ENCODE peak calls at places on chromosomes 1 and 21, in nine cellular contexts. One of them, this sample, is unnamed.

GRCh38 chr1:26126321-26127084 is 14.9 kb downstream of the PDIK1L start:
- DNase-seq in left ventricle myocardium inferior: no peak
- DNase-seq in astrocyte of the spinal cord: peak
- DNase-seq in BE2C: no peak
- DNase-seq in endothelial cell: no peak
- DNase-seq in NB4: peak
- DNase-seq in uterus: no peak
- DNase-seq in neural crest cell: no peak
- DNase-seq in GM10248: peak
- DNase-seq in this sample: no peak

GRCh38 chr1:77655431-77655974 is 27.0 kb downstream of the ZZZ3 start:
- DNase-seq in NB4: no peak
- DNase-seq in endothelial cell: no peak
- DNase-seq in GM10248: no peak
- DNase-seq in uterus: no peak
- DNase-seq in astrocyte of the spinal cord: no peak
- DNase-seq in neural crest cell: no peak
- DNase-seq in BE2C: peak
- DNase-seq in left ventricle myocardium inferior: no peak
- DNase-seq in this sample: peak

GRCh38 chr1:53016705-53017104 is 45.3 kb upstream of the PODN start:
- DNase-seq in neural crest cell: no peak
- DNase-seq in GM10248: no peak
- DNase-seq in NB4: no peak
- DNase-seq in uterus: no peak
- DNase-seq in astrocyte of the spinal cord: no peak
- DNase-seq in left ventricle myocardium inferior: no peak
- DNase-seq in endothelial cell: no peak
- DNase-seq in BE2C: no peak
- DNase-seq in this sample: no peak

GRCh38 chr1:231049121-231049979 is 9.3 kb upstream of the FAM89A start:
- DNase-seq in neural crest cell: no peak
- DNase-seq in GM10248: no peak
- DNase-seq in BE2C: no peak
- DNase-seq in astrocyte of the spinal cord: no peak
- DNase-seq in endothelial cell: no peak
- DNase-seq in left ventricle myocardium inferior: no peak
- DNase-seq in uterus: no peak
- DNase-seq in NB4: peak
- DNase-seq in this sample: no peak

GRCh38 chr1:160362168-160362941 is 4.5 kb upstream of the NHLH1 start:
- DNase-seq in left ventricle myocardium inferior: no peak
- DNase-seq in astrocyte of the spinal cord: no peak
- DNase-seq in GM10248: no peak
- DNase-seq in neural crest cell: no peak
- DNase-seq in uterus: no peak
- DNase-seq in NB4: peak
- DNase-seq in BE2C: no peak
- DNase-seq in endothelial cell: no peak
- DNase-seq in this sample: no peak

GRCh38 chr1:221310180-221310579 is 430.9 kb downstream of the HLX start:
- DNase-seq in BE2C: no peak
- DNase-seq in GM10248: no peak
- DNase-seq in astrocyte of the spinal cord: no peak
- DNase-seq in NB4: no peak
- DNase-seq in left ventricle myocardium inferior: no peak
- DNase-seq in uterus: no peak
- DNase-seq in endothelial cell: no peak
- DNase-seq in neural crest cell: no peak
- DNase-seq in this sample: no peak

GRCh38 chr1:16903458-16903796 is 7.6 kb downstream of the RNU1-2 start:
- DNase-seq in astrocyte of the spinal cord: no peak
- DNase-seq in uterus: no peak
- DNase-seq in neural crest cell: no peak
- DNase-seq in GM10248: no peak
- DNase-seq in BE2C: no peak
- DNase-seq in left ventricle myocardium inferior: no peak
- DNase-seq in endothelial cell: no peak
- DNase-seq in NB4: no peak
- DNase-seq in this sample: no peak

GRCh38 chr21:34545079-34545884 is 33.3 kb upstream of the KCNE1 start:
- DNase-seq in astrocyte of the spinal cord: peak
- DNase-seq in neural crest cell: peak
- DNase-seq in left ventricle myocardium inferior: no peak
- DNase-seq in uterus: no peak
- DNase-seq in BE2C: no peak
- DNase-seq in endothelial cell: no peak
- DNase-seq in GM10248: peak
- DNase-seq in NB4: peak
- DNase-seq in this sample: no peak

GRCh38 chr1:236522937-236523703 is 662 bp upstream of the LGALS8 start:
- DNase-seq in astrocyte of the spinal cord: no peak
- DNase-seq in uterus: peak
- DNase-seq in NB4: no peak
- DNase-seq in BE2C: no peak
- DNase-seq in left ventricle myocardium inferior: peak
- DNase-seq in GM10248: no peak
- DNase-seq in neural crest cell: no peak
- DNase-seq in endothelial cell: no peak
- DNase-seq in this sample: peak

GRCh38 chr1:109306832-109307362 is at the start of gene MYBPHL:
- DNase-seq in neural crest cell: no peak
- DNase-seq in BE2C: no peak
- DNase-seq in endothelial cell: no peak
- DNase-seq in uterus: no peak
- DNase-seq in left ventricle myocardium inferior: no peak
- DNase-seq in GM10248: no peak
- DNase-seq in NB4: peak
- DNase-seq in astrocyte of the spinal cord: no peak
- DNase-seq in this sample: no peak

GRCh38 chr21:36134820-36135390 is at the start of gene CBR3:
- DNase-seq in GM10248: peak
- DNase-seq in astrocyte of the spinal cord: peak
- DNase-seq in endothelial cell: no peak
- DNase-seq in neural crest cell: peak
- DNase-seq in BE2C: peak
- DNase-seq in left ventricle myocardium inferior: peak
- DNase-seq in uterus: peak
- DNase-seq in NB4: peak
- DNase-seq in this sample: peak

GRCh38 chr1:170670751-170671628 is 7.1 kb downstream of the PRRX1 start:
- DNase-seq in endothelial cell: peak
- DNase-seq in BE2C: peak
- DNase-seq in astrocyte of the spinal cord: peak
- DNase-seq in GM10248: no peak
- DNase-seq in NB4: no peak
- DNase-seq in left ventricle myocardium inferior: peak
- DNase-seq in uterus: peak
- DNase-seq in neural crest cell: peak
- DNase-seq in this sample: peak

GRCh38 chr1:65068202-65069011 is 79.6 kb upstream of the AK4 start:
- DNase-seq in BE2C: no peak
- DNase-seq in uterus: no peak
- DNase-seq in NB4: no peak
- DNase-seq in astrocyte of the spinal cord: peak
- DNase-seq in endothelial cell: no peak
- DNase-seq in left ventricle myocardium inferior: no peak
- DNase-seq in GM10248: no peak
- DNase-seq in neural crest cell: no peak
- DNase-seq in this sample: no peak

GRCh38 chr1:3890389-3891328 is 9.4 kb downstream of the C1orf174 start:
- DNase-seq in left ventricle myocardium inferior: no peak
- DNase-seq in uterus: no peak
- DNase-seq in astrocyte of the spinal cord: no peak
- DNase-seq in BE2C: no peak
- DNase-seq in endothelial cell: no peak
- DNase-seq in GM10248: peak
- DNase-seq in neural crest cell: no peak
- DNase-seq in NB4: no peak
- DNase-seq in this sample: no peak

GRCh38 chr1:243596441-243597183 is 253.4 kb downstream of the AKT3 start:
- DNase-seq in neural crest cell: no peak
- DNase-seq in astrocyte of the spinal cord: peak
- DNase-seq in endothelial cell: no peak
- DNase-seq in NB4: peak
- DNase-seq in GM10248: peak
- DNase-seq in uterus: no peak
- DNase-seq in BE2C: no peak
- DNase-seq in left ventricle myocardium inferior: no peak
- DNase-seq in this sample: no peak

GRCh38 chr1:174968750-174969244 is 30.9 kb upstream of the CACYBP start:
- DNase-seq in GM10248: peak
- DNase-seq in astrocyte of the spinal cord: peak
- DNase-seq in endothelial cell: no peak
- DNase-seq in left ventricle myocardium inferior: no peak
- DNase-seq in NB4: peak
- DNase-seq in uterus: no peak
- DNase-seq in BE2C: no peak
- DNase-seq in neural crest cell: no peak
- DNase-seq in this sample: no peak

GRCh38 chr1:68346192-68346808 is 103.5 kb downstream of the RPE65 start:
- DNase-seq in NB4: peak
- DNase-seq in GM10248: no peak
- DNase-seq in BE2C: no peak
- DNase-seq in uterus: no peak
- DNase-seq in left ventricle myocardium inferior: no peak
- DNase-seq in astrocyte of the spinal cord: peak
- DNase-seq in neural crest cell: no peak
- DNase-seq in endothelial cell: no peak
- DNase-seq in this sample: no peak

GRCh38 chr1:35316264-35316663 is 47.8 kb downstream of the ZMYM4 start:
- DNase-seq in neural crest cell: no peak
- DNase-seq in left ventricle myocardium inferior: no peak
- DNase-seq in astrocyte of the spinal cord: no peak
- DNase-seq in uterus: no peak
- DNase-seq in endothelial cell: no peak
- DNase-seq in NB4: no peak
- DNase-seq in BE2C: no peak
- DNase-seq in GM10248: no peak
- DNase-seq in this sample: no peak

GRCh38 chr1:210239295-210240155 is 6.9 kb downstream of the SERTAD4 start:
- DNase-seq in BE2C: peak
- DNase-seq in endothelial cell: peak
- DNase-seq in NB4: peak
- DNase-seq in left ventricle myocardium inferior: no peak
- DNase-seq in astrocyte of the spinal cord: peak
- DNase-seq in neural crest cell: no peak
- DNase-seq in uterus: peak
- DNase-seq in GM10248: no peak
- DNase-seq in this sample: no peak
- TF ChIP-seq CTCF in BE2C: peak
- TF ChIP-seq CTCF in endothelial cell: peak
- TF ChIP-seq CTCF in NB4: peak
- TF ChIP-seq CTCF in left ventricle myocardium inferior: peak
- TF ChIP-seq CTCF in astrocyte of the spinal cord: peak
- TF ChIP-seq CTCF in neural crest cell: peak
- TF ChIP-seq CTCF in uterus: no peak
- TF ChIP-seq CTCF in GM10248: no peak
- TF ChIP-seq CTCF in this sample: no peak

GRCh38 chr1:32376199-32376598 is 13.9 kb downstream of the TSSK3 start:
- DNase-seq in uterus: no peak
- DNase-seq in endothelial cell: no peak
- DNase-seq in neural crest cell: no peak
- DNase-seq in astrocyte of the spinal cord: no peak
- DNase-seq in left ventricle myocardium inferior: no peak
- DNase-seq in GM10248: no peak
- DNase-seq in BE2C: no peak
- DNase-seq in NB4: no peak
- DNase-seq in this sample: no peak

GRCh38 chr1:32374193-32374592 is 11.9 kb downstream of the TSSK3 start:
- DNase-seq in astrocyte of the spinal cord: no peak
- DNase-seq in BE2C: no peak
- DNase-seq in endothelial cell: no peak
- DNase-seq in left ventricle myocardium inferior: no peak
- DNase-seq in NB4: no peak
- DNase-seq in GM10248: no peak
- DNase-seq in neural crest cell: no peak
- DNase-seq in uterus: no peak
- DNase-seq in this sample: no peak

GRCh38 chr1:32377541-32378220 is 15.3 kb downstream of the TSSK3 start:
- DNase-seq in astrocyte of the spinal cord: no peak
- DNase-seq in endothelial cell: no peak
- DNase-seq in NB4: no peak
- DNase-seq in uterus: no peak
- DNase-seq in BE2C: no peak
- DNase-seq in neural crest cell: no peak
- DNase-seq in GM10248: no peak
- DNase-seq in left ventricle myocardium inferior: no peak
- DNase-seq in this sample: no peak

GRCh38 chr1:32367912-32368635 is 5.7 kb downstream of the TSSK3 start:
- DNase-seq in endothelial cell: no peak
- DNase-seq in NB4: no peak
- DNase-seq in astrocyte of the spinal cord: no peak
- DNase-seq in GM10248: no peak
- DNase-seq in neural crest cell: no peak
- DNase-seq in BE2C: no peak
- DNase-seq in left ventricle myocardium inferior: no peak
- DNase-seq in uterus: no peak
- DNase-seq in this sample: no peak

GRCh38 chr1:32372149-32372756 is 9.9 kb downstream of the TSSK3 start:
- DNase-seq in astrocyte of the spinal cord: no peak
- DNase-seq in endothelial cell: no peak
- DNase-seq in neural crest cell: no peak
- DNase-seq in uterus: no peak
- DNase-seq in BE2C: no peak
- DNase-seq in left ventricle myocardium inferior: no peak
- DNase-seq in NB4: peak
- DNase-seq in GM10248: peak
- DNase-seq in this sample: no peak
- TF ChIP-seq CTCF in astrocyte of the spinal cord: no peak
- TF ChIP-seq CTCF in endothelial cell: no peak
- TF ChIP-seq CTCF in neural crest cell: no peak
- TF ChIP-seq CTCF in uterus: no peak
- TF ChIP-seq CTCF in BE2C: no peak
- TF ChIP-seq CTCF in left ventricle myocardium inferior: no peak
- TF ChIP-seq CTCF in NB4: peak
- TF ChIP-seq CTCF in GM10248: peak
- TF ChIP-seq CTCF in this sample: no peak

GRCh38 chr1:59879556-59879955 is 47.0 kb downstream of the CYP2J2 start:
- DNase-seq in NB4: peak
- DNase-seq in BE2C: peak
- DNase-seq in left ventricle myocardium inferior: peak
- DNase-seq in astrocyte of the spinal cord: peak
- DNase-seq in neural crest cell: peak
- DNase-seq in endothelial cell: peak
- DNase-seq in uterus: no peak
- DNase-seq in GM10248: peak
- DNase-seq in this sample: peak
- TF ChIP-seq CTCF in NB4: peak
- TF ChIP-seq CTCF in BE2C: peak
- TF ChIP-seq CTCF in left ventricle myocardium inferior: peak
- TF ChIP-seq CTCF in astrocyte of the spinal cord: peak
- TF ChIP-seq CTCF in neural crest cell: peak
- TF ChIP-seq CTCF in endothelial cell: peak
- TF ChIP-seq CTCF in uterus: no peak
- TF ChIP-seq CTCF in GM10248: peak
- TF ChIP-seq CTCF in this sample: peak

DNA sequence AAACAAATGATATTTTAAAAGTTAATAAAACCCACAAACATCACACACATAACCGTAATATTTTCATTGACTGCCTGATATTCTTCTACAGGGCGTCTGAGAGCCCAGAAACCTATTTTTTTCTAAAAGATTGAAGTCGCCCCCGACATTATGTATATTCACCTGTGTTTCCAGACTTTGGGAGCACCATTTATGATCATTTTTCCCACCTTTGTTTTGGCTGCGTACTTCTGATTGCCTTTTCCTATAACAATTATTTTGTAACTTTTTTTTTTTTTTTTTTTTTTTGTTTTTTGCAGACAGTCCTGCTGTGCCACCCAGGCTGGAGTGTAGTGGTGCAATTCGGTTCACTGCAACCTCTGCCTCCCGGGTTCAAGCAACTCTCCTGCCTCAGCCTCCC is 839 bp upstream of the ACBD3 start:
- DNase-seq in NB4: no peak
- DNase-seq in left ventricle myocardium inferior: no peak
- DNase-seq in endothelial cell: no peak
- DNase-seq in BE2C: no peak
- DNase-seq in GM10248: no peak
- DNase-seq in uterus: no peak
- DNase-seq in neural crest cell: no peak
- DNase-seq in astrocyte of the spinal cord: no peak
- DNase-seq in this sample: no peak
- TF ChIP-seq CTCF in NB4: no peak
- TF ChIP-seq CTCF in left ventricle myocardium inferior: no peak
- TF ChIP-seq CTCF in endothelial cell: no peak
- TF ChIP-seq CTCF in BE2C: no peak
- TF ChIP-seq CTCF in GM10248: no peak
- TF ChIP-seq CTCF in uterus: no peak
- TF ChIP-seq CTCF in neural crest cell: no peak
- TF ChIP-seq CTCF in astrocyte of the spinal cord: no peak
- TF ChIP-seq CTCF in this sample: no peak

This sample was measured in adrenal gland.